ENCODE peak calls at places on chromosomes 2 and 18, in ten cellular contexts. One of them, this sample, is unnamed.

GRCh38 chr2:182717451-182718215 is 1.6 kb downstream of the DNAJC10 start:
- DNase-seq in colonic mucosa: no peak
- DNase-seq in Panc1: no peak
- DNase-seq in right atrium auricular region: no peak
- DNase-seq in IMR-90: no peak
- DNase-seq in coronary artery: no peak
- DNase-seq in A549: no peak
- DNase-seq in heart right ventricle: no peak
- DNase-seq in WERI-Rb-1: no peak
- DNase-seq in adrenal gland: no peak
- DNase-seq in this sample: no peak

GRCh38 chr18:8620845-8621244 is 11.6 kb downstream of the RAB12 start:
- DNase-seq in adrenal gland: no peak
- DNase-seq in A549: no peak
- DNase-seq in right atrium auricular region: no peak
- DNase-seq in coronary artery: no peak
- DNase-seq in IMR-90: no peak
- DNase-seq in WERI-Rb-1: no peak
- DNase-seq in colonic mucosa: no peak
- DNase-seq in heart right ventricle: no peak
- DNase-seq in Panc1: no peak
- DNase-seq in this sample: no peak

GRCh38 chr18:35578481-35578880 is 3.1 kb upstream of the GALNT1 start:
- DNase-seq in colonic mucosa: no peak
- DNase-seq in IMR-90: peak; percentile 6
- DNase-seq in coronary artery: no peak
- DNase-seq in heart right ventricle: no peak
- DNase-seq in adrenal gland: no peak
- DNase-seq in right atrium auricular region: no peak
- DNase-seq in Panc1: no peak
- DNase-seq in A549: no peak
- DNase-seq in WERI-Rb-1: no peak
- DNase-seq in this sample: no peak

GRCh38 chr18:13392029-13392750 is 173.6 kb downstream of the LDLRAD4 start:
- DNase-seq in coronary artery: no peak
- DNase-seq in WERI-Rb-1: no peak
- DNase-seq in Panc1: no peak
- DNase-seq in IMR-90: no peak
- DNase-seq in heart right ventricle: no peak
- DNase-seq in adrenal gland: no peak
- DNase-seq in A549: no peak
- DNase-seq in colonic mucosa: no peak
- DNase-seq in right atrium auricular region: peak; percentile 28
- DNase-seq in this sample: peak; percentile 59

GRCh38 chr18:36127866-36128845 is 984 bp downstream of the SLC39A6 start:
- DNase-seq in IMR-90: peak; percentile 69
- DNase-seq in WERI-Rb-1: no peak
- DNase-seq in colonic mucosa: peak; percentile 42
- DNase-seq in heart right ventricle: peak; percentile 14
- DNase-seq in right atrium auricular region: no peak
- DNase-seq in Panc1: no peak
- DNase-seq in adrenal gland: peak; percentile 15
- DNase-seq in A549: no peak
- DNase-seq in coronary artery: no peak
- DNase-seq in this sample: no peak

GRCh38 chr18:55334875-55335274 is 253.1 kb downstream of the TCF4 start:
- DNase-seq in WERI-Rb-1: no peak
- DNase-seq in adrenal gland: no peak
- DNase-seq in A549: no peak
- DNase-seq in colonic mucosa: peak; percentile 23
- DNase-seq in right atrium auricular region: no peak
- DNase-seq in coronary artery: no peak
- DNase-seq in heart right ventricle: peak; percentile 54
- DNase-seq in IMR-90: no peak
- DNase-seq in Panc1: no peak
- DNase-seq in this sample: peak; percentile 71

GRCh38 chr18:40019797-40020392 is 1935.1 kb upstream of the PIK3C3 start:
- DNase-seq in right atrium auricular region: no peak
- DNase-seq in A549: no peak
- DNase-seq in coronary artery: no peak
- DNase-seq in IMR-90: no peak
- DNase-seq in heart right ventricle: no peak
- DNase-seq in colonic mucosa: no peak
- DNase-seq in adrenal gland: no peak
- DNase-seq in WERI-Rb-1: no peak
- DNase-seq in Panc1: no peak
- DNase-seq in this sample: no peak

GRCh38 chr18:68275616-68276015 is 439.3 kb downstream of the TMX3 start:
- DNase-seq in Panc1: no peak
- DNase-seq in colonic mucosa: no peak
- DNase-seq in WERI-Rb-1: no peak
- DNase-seq in heart right ventricle: no peak
- DNase-seq in A549: no peak
- DNase-seq in adrenal gland: no peak
- DNase-seq in IMR-90: peak; percentile 93
- DNase-seq in coronary artery: no peak
- DNase-seq in right atrium auricular region: no peak
- DNase-seq in this sample: no peak

GRCh38 chr18:54117853-54118773 is 106.4 kb downstream of the MBD2 start:
- DNase-seq in colonic mucosa: no peak
- DNase-seq in heart right ventricle: no peak
- DNase-seq in adrenal gland: no peak
- DNase-seq in coronary artery: no peak
- DNase-seq in Panc1: no peak
- DNase-seq in right atrium auricular region: no peak
- DNase-seq in A549: no peak
- DNase-seq in WERI-Rb-1: no peak
- DNase-seq in IMR-90: no peak
- DNase-seq in this sample: no peak

GRCh38 chr2:202634556-202635440 is at the start of gene FAM117B:
- DNase-seq in A549: peak; percentile 92
- DNase-seq in IMR-90: peak; percentile 92
- DNase-seq in Panc1: peak; percentile 62
- DNase-seq in heart right ventricle: peak; percentile 98
- DNase-seq in adrenal gland: peak; percentile 99
- DNase-seq in WERI-Rb-1: peak; percentile 99
- DNase-seq in coronary artery: peak; percentile 99
- DNase-seq in right atrium auricular region: peak; percentile 99
- DNase-seq in colonic mucosa: peak; percentile 99
- DNase-seq in this sample: peak; percentile 99

GRCh38 chr18:27413495-27414401 is 228.6 kb upstream of the CHST9 start:
- DNase-seq in heart right ventricle: peak; percentile 35
- DNase-seq in right atrium auricular region: peak; percentile 66
- DNase-seq in IMR-90: no peak
- DNase-seq in WERI-Rb-1: no peak
- DNase-seq in colonic mucosa: peak; percentile 20
- DNase-seq in A549: no peak
- DNase-seq in adrenal gland: no peak
- DNase-seq in Panc1: no peak
- DNase-seq in coronary artery: no peak
- DNase-seq in this sample: peak; percentile 72

GRCh38 chr2:205947621-205948495 is 138.1 kb downstream of the INO80D start:
- DNase-seq in IMR-90: peak; percentile 78
- DNase-seq in colonic mucosa: peak; percentile 75
- DNase-seq in heart right ventricle: peak; percentile 65
- DNase-seq in adrenal gland: peak; percentile 76
- DNase-seq in WERI-Rb-1: peak; percentile 72
- DNase-seq in coronary artery: peak; percentile 78
- DNase-seq in A549: peak; percentile 60
- DNase-seq in right atrium auricular region: peak; percentile 81
- DNase-seq in Panc1: no peak
- DNase-seq in this sample: peak; percentile 91
- H3K27ac ChIP-seq in IMR-90: no peak overlapping the region
- H3K27ac ChIP-seq in colonic mucosa: no peak overlapping the region
- H3K27ac ChIP-seq in heart right ventricle: no peak overlapping the region
- H3K27ac ChIP-seq in adrenal gland: no peak overlapping the region
- H3K27ac ChIP-seq in WERI-Rb-1: no peak overlapping the region
- H3K27ac ChIP-seq in coronary artery: peak overlapping the region; percentile 40
- H3K27ac ChIP-seq in A549: no peak overlapping the region
- H3K27ac ChIP-seq in right atrium auricular region: peak overlapping the region; percentile 1
- H3K27ac ChIP-seq in Panc1: no peak overlapping the region
- H3K27ac ChIP-seq in this sample: peak overlapping the region; percentile 15

GRCh38 chr2:163466583-163466982 is 269.2 kb downstream of the FIGN start:
- DNase-seq in coronary artery: no peak
- DNase-seq in A549: no peak
- DNase-seq in right atrium auricular region: no peak
- DNase-seq in colonic mucosa: no peak
- DNase-seq in WERI-Rb-1: no peak
- DNase-seq in adrenal gland: no peak
- DNase-seq in IMR-90: no peak
- DNase-seq in Panc1: no peak
- DNase-seq in heart right ventricle: no peak
- DNase-seq in this sample: no peak

GRCh38 chr2:163467206-163467605 is 268.6 kb downstream of the FIGN start:
- DNase-seq in colonic mucosa: no peak
- DNase-seq in coronary artery: no peak
- DNase-seq in WERI-Rb-1: no peak
- DNase-seq in heart right ventricle: no peak
- DNase-seq in A549: no peak
- DNase-seq in adrenal gland: no peak
- DNase-seq in right atrium auricular region: no peak
- DNase-seq in IMR-90: no peak
- DNase-seq in Panc1: no peak
- DNase-seq in this sample: no peak

GRCh38 chr2:163465440-163465839 is 270.4 kb downstream of the FIGN start:
- DNase-seq in heart right ventricle: no peak
- DNase-seq in A549: no peak
- DNase-seq in colonic mucosa: no peak
- DNase-seq in right atrium auricular region: no peak
- DNase-seq in Panc1: no peak
- DNase-seq in coronary artery: no peak
- DNase-seq in IMR-90: peak; percentile 2
- DNase-seq in adrenal gland: no peak
- DNase-seq in WERI-Rb-1: no peak
- DNase-seq in this sample: no peak

GRCh38 chr2:163471947-163472346 is 263.9 kb downstream of the FIGN start:
- DNase-seq in A549: peak; percentile 3
- DNase-seq in colonic mucosa: no peak
- DNase-seq in coronary artery: no peak
- DNase-seq in heart right ventricle: peak; percentile 13
- DNase-seq in Panc1: no peak
- DNase-seq in adrenal gland: no peak
- DNase-seq in IMR-90: peak; percentile 3
- DNase-seq in right atrium auricular region: no peak
- DNase-seq in WERI-Rb-1: no peak
- DNase-seq in this sample: no peak

DNA sequence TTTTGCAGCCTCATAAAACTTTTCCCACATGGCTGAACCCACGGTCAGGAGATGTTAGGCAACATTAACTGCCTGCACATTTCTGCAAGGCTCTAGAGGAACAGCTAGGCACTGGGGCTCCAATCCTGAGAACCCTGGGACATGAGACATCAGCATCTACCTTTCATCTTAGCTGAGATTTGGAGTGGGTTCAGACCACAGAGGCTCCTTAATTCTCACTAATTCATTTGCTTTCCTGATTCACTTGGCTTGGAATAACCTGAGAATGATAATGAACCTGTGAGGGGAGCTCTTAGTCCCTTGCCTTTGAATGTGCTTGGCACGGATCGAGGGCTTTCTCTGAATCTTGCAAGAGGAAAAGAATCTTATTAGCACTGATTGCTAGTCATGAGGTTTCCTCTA is 266.2 kb downstream of the FIGN start:
- DNase-seq in right atrium auricular region: no peak
- DNase-seq in colonic mucosa: no peak
- DNase-seq in WERI-Rb-1: no peak
- DNase-seq in IMR-90: no peak
- DNase-seq in Panc1: no peak
- DNase-seq in heart right ventricle: no peak
- DNase-seq in A549: no peak
- DNase-seq in coronary artery: no peak
- DNase-seq in adrenal gland: peak; percentile 9
- DNase-seq in this sample: no peak
- TF ChIP-seq CTCF in right atrium auricular region: no peak
- TF ChIP-seq CTCF in colonic mucosa: no peak
- TF ChIP-seq CTCF in WERI-Rb-1: no peak
- TF ChIP-seq CTCF in IMR-90: no peak
- TF ChIP-seq CTCF in Panc1: peak; percentile 7
- TF ChIP-seq CTCF in heart right ventricle: no peak
- TF ChIP-seq CTCF in A549: no peak
- TF ChIP-seq CTCF in coronary artery: no peak
- TF ChIP-seq CTCF in adrenal gland: no peak
- TF ChIP-seq CTCF in this sample: no peak

DNA sequence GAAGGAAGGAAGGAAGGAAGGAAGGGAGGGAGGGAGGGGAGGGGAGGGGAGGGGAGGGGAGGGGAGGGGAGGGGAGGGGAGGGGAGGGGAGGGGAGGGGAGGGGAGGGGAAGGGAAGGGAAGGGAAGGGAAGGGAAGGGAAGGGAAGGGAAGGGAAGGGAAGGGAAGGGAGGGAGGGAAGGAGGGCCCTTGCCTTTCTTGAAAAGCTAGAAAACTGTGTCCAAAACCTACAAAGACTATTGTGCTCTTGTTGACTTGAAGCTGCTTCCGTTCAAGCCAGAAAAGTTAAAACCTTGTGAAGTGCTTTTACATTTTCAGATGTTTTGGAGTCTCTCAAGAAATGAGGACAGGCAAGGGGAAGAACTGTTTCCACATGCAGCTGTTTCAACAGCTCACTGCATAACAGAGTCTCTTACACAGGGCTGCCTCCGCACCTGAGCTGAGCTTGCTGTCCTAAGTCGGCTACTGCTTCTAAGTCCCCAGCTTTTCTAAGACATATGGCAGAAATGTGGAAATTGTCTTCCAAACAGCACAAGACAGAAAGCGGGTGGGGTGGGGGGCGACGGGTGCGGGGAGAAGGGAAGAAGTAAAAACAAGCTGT is 46.1 kb downstream of the BCL11A start:
- DNase-seq in adrenal gland: no peak
- DNase-seq in right atrium auricular region: no peak
- DNase-seq in heart right ventricle: no peak
- DNase-seq in A549: no peak
- DNase-seq in Panc1: no peak
- DNase-seq in colonic mucosa: no peak
- DNase-seq in coronary artery: no peak
- DNase-seq in WERI-Rb-1: no peak
- DNase-seq in IMR-90: no peak
- DNase-seq in this sample: no peak
- H3K27ac ChIP-seq in adrenal gland: no peak overlapping the region
- H3K27ac ChIP-seq in right atrium auricular region: no peak overlapping the region
- H3K27ac ChIP-seq in heart right ventricle: no peak overlapping the region
- H3K27ac ChIP-seq in A549: no peak overlapping the region
- H3K27ac ChIP-seq in Panc1: no peak overlapping the region
- H3K27ac ChIP-seq in colonic mucosa: no peak overlapping the region
- H3K27ac ChIP-seq in coronary artery: no peak overlapping the region
- H3K27ac ChIP-seq in WERI-Rb-1: peak overlapping the region; percentile 31
- H3K27ac ChIP-seq in IMR-90: no peak overlapping the region
- H3K27ac ChIP-seq in this sample: peak overlapping the region; percentile 51

DNA sequence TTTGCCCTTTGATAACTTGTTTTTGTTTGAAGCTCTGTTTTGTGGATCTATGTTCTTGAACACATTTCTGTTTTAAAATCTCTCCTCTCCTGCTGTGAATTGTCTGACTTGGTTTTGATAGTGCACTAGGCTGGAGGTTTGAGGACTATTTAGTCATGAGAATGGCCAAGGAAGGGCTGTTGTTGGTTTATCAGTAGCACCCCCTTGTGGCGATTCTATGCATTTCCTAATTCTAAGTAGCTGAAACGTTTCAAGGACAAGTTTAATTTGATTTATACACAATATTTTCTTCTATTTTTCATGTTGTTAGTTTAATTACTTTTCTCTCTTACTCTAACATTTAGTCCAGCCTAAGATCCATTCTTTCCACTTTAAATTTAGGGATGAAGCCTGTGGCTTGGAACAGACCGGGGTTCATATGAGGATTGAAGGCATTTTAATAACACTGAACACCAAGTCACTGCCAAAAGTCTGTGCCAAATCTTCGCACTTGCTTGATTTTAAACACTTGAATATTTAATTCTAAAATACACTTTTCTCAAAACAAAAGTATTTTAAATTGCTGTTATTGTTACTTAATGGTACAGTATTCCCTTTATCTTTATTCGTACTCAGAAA is 166.0 kb downstream of the SOCS6 start:
- DNase-seq in colonic mucosa: peak; percentile 59
- DNase-seq in IMR-90: peak; percentile 79
- DNase-seq in adrenal gland: peak; percentile 43
- DNase-seq in heart right ventricle: peak; percentile 31
- DNase-seq in A549: peak; percentile 38
- DNase-seq in WERI-Rb-1: peak; percentile 21
- DNase-seq in Panc1: peak; percentile 61
- DNase-seq in right atrium auricular region: no peak
- DNase-seq in coronary artery: no peak
- DNase-seq in this sample: no peak
- TF ChIP-seq CTCF in colonic mucosa: peak; percentile 66
- TF ChIP-seq CTCF in IMR-90: peak; percentile 76
- TF ChIP-seq CTCF in adrenal gland: peak; percentile 65
- TF ChIP-seq CTCF in heart right ventricle: peak; percentile 80
- TF ChIP-seq CTCF in A549: peak; percentile 85
- TF ChIP-seq CTCF in WERI-Rb-1: peak; percentile 45
- TF ChIP-seq CTCF in Panc1: peak; percentile 71
- TF ChIP-seq CTCF in right atrium auricular region: peak; percentile 86
- TF ChIP-seq CTCF in coronary artery: no peak
- TF ChIP-seq CTCF in this sample: peak; percentile 55

This sample was measured in sigmoid colon.